ENCODE peak calls at places on chromosome 11, in seven cellular contexts. One of them, this sample, is unnamed.

GRCh38 chr11:117823294-117823940 is 1.1 kb downstream of the FXYD2 start:
- DNase-seq in H9: no peak
- DNase-seq in H1: no peak
- DNase-seq in IMR-90: no peak
- DNase-seq in mesendoderm: peak
- DNase-seq in trophoblast cell: no peak
- DNase-seq in neuronal stem cell: no peak
- DNase-seq in this sample: no peak

GRCh38 chr11:32334822-32335221 is 100.5 kb downstream of the WT1 start:
- DNase-seq in neuronal stem cell: no peak
- DNase-seq in H1: no peak
- DNase-seq in IMR-90: no peak
- DNase-seq in mesendoderm: peak
- DNase-seq in H9: peak
- DNase-seq in trophoblast cell: peak
- DNase-seq in this sample: no peak

GRCh38 chr11:108895579-108896480 is 231.0 kb downstream of the DDX10 start:
- DNase-seq in mesendoderm: peak
- DNase-seq in H1: no peak
- DNase-seq in trophoblast cell: no peak
- DNase-seq in H9: no peak
- DNase-seq in IMR-90: peak
- DNase-seq in neuronal stem cell: no peak
- DNase-seq in this sample: peak

GRCh38 chr11:8661036-8661435 is 21.4 kb downstream of the TRIM66 start:
- DNase-seq in H1: no peak
- DNase-seq in IMR-90: no peak
- DNase-seq in mesendoderm: no peak
- DNase-seq in H9: no peak
- DNase-seq in neuronal stem cell: no peak
- DNase-seq in trophoblast cell: no peak
- DNase-seq in this sample: no peak

GRCh38 chr11:41382927-41383326 is 76.5 kb downstream of the LRRC4C start:
- DNase-seq in H1: no peak
- DNase-seq in IMR-90: no peak
- DNase-seq in H9: no peak
- DNase-seq in trophoblast cell: no peak
- DNase-seq in neuronal stem cell: no peak
- DNase-seq in mesendoderm: peak
- DNase-seq in this sample: no peak

GRCh38 chr11:78080084-78080817 is 589 bp upstream of the NDUFC2 start:
- DNase-seq in IMR-90: no peak
- DNase-seq in neuronal stem cell: no peak
- DNase-seq in H9: no peak
- DNase-seq in mesendoderm: no peak
- DNase-seq in H1: no peak
- DNase-seq in trophoblast cell: no peak
- DNase-seq in this sample: no peak

GRCh38 chr11:75735181-75735845 is 17.7 kb downstream of the MOGAT2 start:
- DNase-seq in neuronal stem cell: no peak
- DNase-seq in IMR-90: no peak
- DNase-seq in trophoblast cell: no peak
- DNase-seq in H1: no peak
- DNase-seq in H9: no peak
- DNase-seq in mesendoderm: no peak
- DNase-seq in this sample: no peak

GRCh38 chr11:1928891-1929541 is 9.5 kb downstream of the TNNT3 start:
- DNase-seq in mesendoderm: no peak
- DNase-seq in IMR-90: no peak
- DNase-seq in neuronal stem cell: no peak
- DNase-seq in H1: no peak
- DNase-seq in H9: no peak
- DNase-seq in trophoblast cell: no peak
- DNase-seq in this sample: no peak

GRCh38 chr11:27718346-27718852 is 18.1 kb upstream of the BDNF start:
- DNase-seq in IMR-90: peak
- DNase-seq in H1: no peak
- DNase-seq in trophoblast cell: peak
- DNase-seq in H9: peak
- DNase-seq in neuronal stem cell: peak
- DNase-seq in mesendoderm: peak
- DNase-seq in this sample: peak

GRCh38 chr11:6799402-6799801 is at the start of gene OR6A2:
- DNase-seq in neuronal stem cell: no peak
- DNase-seq in mesendoderm: peak
- DNase-seq in trophoblast cell: no peak
- DNase-seq in H1: no peak
- DNase-seq in H9: no peak
- DNase-seq in IMR-90: peak
- DNase-seq in this sample: peak

GRCh38 chr11:86775342-86775741 is 25.0 kb upstream of the PRSS23 start:
- DNase-seq in neuronal stem cell: no peak
- DNase-seq in H9: no peak
- DNase-seq in H1: no peak
- DNase-seq in IMR-90: no peak
- DNase-seq in trophoblast cell: no peak
- DNase-seq in mesendoderm: no peak
- DNase-seq in this sample: no peak

GRCh38 chr11:111454561-111455192 is 57.5 kb downstream of the BTG4 start:
- DNase-seq in trophoblast cell: peak
- DNase-seq in neuronal stem cell: peak
- DNase-seq in H1: no peak
- DNase-seq in mesendoderm: peak
- DNase-seq in H9: peak
- DNase-seq in IMR-90: peak
- DNase-seq in this sample: peak

GRCh38 chr11:111942826-111943225 is 5.7 kb downstream of the DIXDC1 start:
- DNase-seq in neuronal stem cell: no peak
- DNase-seq in trophoblast cell: no peak
- DNase-seq in H1: no peak
- DNase-seq in mesendoderm: no peak
- DNase-seq in H9: no peak
- DNase-seq in IMR-90: peak
- DNase-seq in this sample: peak

GRCh38 chr11:690738-691633 is 4.0 kb downstream of the DEAF1 start:
- DNase-seq in H1: no peak
- DNase-seq in trophoblast cell: peak
- DNase-seq in mesendoderm: no peak
- DNase-seq in H9: no peak
- DNase-seq in IMR-90: no peak
- DNase-seq in neuronal stem cell: no peak
- DNase-seq in this sample: no peak

GRCh38 chr11:108322666-108323065 is 99.8 kb downstream of the ATM start:
- DNase-seq in trophoblast cell: no peak
- DNase-seq in IMR-90: no peak
- DNase-seq in neuronal stem cell: no peak
- DNase-seq in H9: no peak
- DNase-seq in mesendoderm: no peak
- DNase-seq in H1: no peak
- DNase-seq in this sample: no peak

GRCh38 chr11:59141673-59142460 is 789 bp upstream of the FAM111A start:
- DNase-seq in trophoblast cell: no peak
- DNase-seq in H9: no peak
- DNase-seq in mesendoderm: no peak
- DNase-seq in IMR-90: peak
- DNase-seq in H1: no peak
- DNase-seq in neuronal stem cell: no peak
- DNase-seq in this sample: no peak

GRCh38 chr11:64251986-64252837 is 882 bp downstream of the PLCB3 start:
- DNase-seq in trophoblast cell: peak
- DNase-seq in mesendoderm: peak
- DNase-seq in IMR-90: no peak
- DNase-seq in H9: no peak
- DNase-seq in neuronal stem cell: no peak
- DNase-seq in H1: no peak
- DNase-seq in this sample: peak

GRCh38 chr11:70112017-70112434 is 33.9 kb downstream of the ANO1 start:
- DNase-seq in IMR-90: no peak
- DNase-seq in trophoblast cell: peak
- DNase-seq in H1: no peak
- DNase-seq in H9: no peak
- DNase-seq in neuronal stem cell: no peak
- DNase-seq in mesendoderm: peak
- DNase-seq in this sample: peak

GRCh38 chr11:76560219-76560618 is 110.3 kb downstream of the LRRC32 start:
- DNase-seq in neuronal stem cell: no peak
- DNase-seq in H1: no peak
- DNase-seq in trophoblast cell: peak
- DNase-seq in IMR-90: no peak
- DNase-seq in H9: no peak
- DNase-seq in mesendoderm: no peak
- DNase-seq in this sample: peak

GRCh38 chr11:124798991-124799383 is 1.2 kb downstream of the MSANTD2 start:
- DNase-seq in H9: no peak
- DNase-seq in IMR-90: peak
- DNase-seq in trophoblast cell: peak
- DNase-seq in H1: no peak
- DNase-seq in neuronal stem cell: no peak
- DNase-seq in mesendoderm: peak
- DNase-seq in this sample: peak

GRCh38 chr11:10451399-10452116 is 3.5 kb upstream of the AMPD3 start:
- DNase-seq in trophoblast cell: no peak
- DNase-seq in mesendoderm: peak
- DNase-seq in H1: no peak
- DNase-seq in IMR-90: no peak
- DNase-seq in H9: no peak
- DNase-seq in neuronal stem cell: no peak
- DNase-seq in this sample: no peak

GRCh38 chr11:975824-976223 is 50.2 kb downstream of the AP2A2 start:
- DNase-seq in trophoblast cell: peak
- DNase-seq in mesendoderm: peak
- DNase-seq in H9: peak
- DNase-seq in H1: peak
- DNase-seq in neuronal stem cell: peak
- DNase-seq in IMR-90: peak
- DNase-seq in this sample: peak

GRCh38 chr11:62077136-62077535 is 46.7 kb upstream of the INCENP start:
- DNase-seq in neuronal stem cell: no peak
- DNase-seq in H1: no peak
- DNase-seq in H9: no peak
- DNase-seq in mesendoderm: no peak
- DNase-seq in IMR-90: peak
- DNase-seq in trophoblast cell: peak
- DNase-seq in this sample: peak

GRCh38 chr11:133343951-133344350 is 188.3 kb downstream of the OPCML start:
- DNase-seq in neuronal stem cell: no peak
- DNase-seq in trophoblast cell: no peak
- DNase-seq in IMR-90: no peak
- DNase-seq in mesendoderm: peak
- DNase-seq in H9: no peak
- DNase-seq in H1: no peak
- DNase-seq in this sample: no peak

DNA sequence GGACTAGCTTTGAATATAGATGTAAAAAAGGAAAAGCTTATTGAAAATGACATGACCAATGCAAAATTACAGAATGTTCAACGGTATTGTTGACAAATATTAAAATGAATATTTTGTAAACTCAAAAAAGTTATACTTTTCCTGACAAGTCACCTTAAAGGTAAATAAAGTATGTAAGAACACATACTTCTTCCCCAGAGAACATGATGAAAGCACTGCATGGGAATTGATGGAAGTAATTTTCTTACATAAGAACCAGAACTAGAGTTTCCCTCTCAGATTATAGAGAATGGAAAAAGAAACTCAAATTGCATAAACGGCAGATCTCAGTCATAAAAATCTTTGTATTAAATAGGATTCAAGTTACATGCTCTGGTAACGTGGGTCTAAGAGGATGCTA is at the start of gene OR4P4:
- DNase-seq in IMR-90: no peak
- DNase-seq in H9: no peak
- DNase-seq in H1: no peak
- DNase-seq in neuronal stem cell: no peak
- DNase-seq in mesendoderm: no peak
- DNase-seq in trophoblast cell: no peak
- DNase-seq in this sample: no peak
- H2BK5ac ChIP-seq in IMR-90: no peak
- H2BK5ac ChIP-seq in H9: no peak
- H2BK5ac ChIP-seq in H1: no peak
- H2BK5ac ChIP-seq in neuronal stem cell: no peak
- H2BK5ac ChIP-seq in mesendoderm: no peak
- H2BK5ac ChIP-seq in trophoblast cell: no peak
- H2BK5ac ChIP-seq in this sample: no peak

DNA sequence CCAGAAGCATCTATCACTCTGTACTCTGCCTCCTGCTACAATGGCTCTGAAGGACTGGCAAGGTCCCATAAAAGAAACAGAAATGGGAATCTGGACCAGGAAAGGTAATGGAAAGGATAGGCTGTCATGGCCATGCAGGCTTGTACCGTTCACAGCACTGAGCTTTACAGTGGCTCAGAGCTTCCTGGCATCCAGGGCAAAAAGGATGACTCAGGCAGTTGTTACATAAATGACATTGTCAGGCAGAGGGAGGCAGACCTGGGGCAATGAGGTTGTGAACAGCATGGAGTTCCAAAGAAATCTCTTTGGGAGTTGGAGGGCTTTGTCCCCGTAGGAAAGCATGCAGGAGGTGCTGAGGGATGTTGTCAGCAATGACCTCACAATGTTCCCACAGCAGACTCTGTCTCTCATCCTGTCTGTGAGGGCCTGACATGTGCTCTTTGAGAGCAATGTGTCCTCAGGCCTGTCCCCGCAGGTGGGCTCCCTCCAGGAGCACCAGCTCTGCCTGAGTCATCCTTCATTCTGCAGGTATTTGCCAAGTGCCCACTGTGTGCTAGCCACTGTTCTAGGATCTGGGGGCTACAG is 25.9 kb upstream of the PDE2A start:
- DNase-seq in trophoblast cell: no peak
- DNase-seq in H1: no peak
- DNase-seq in H9: no peak
- DNase-seq in IMR-90: peak
- DNase-seq in mesendoderm: peak
- DNase-seq in neuronal stem cell: no peak
- DNase-seq in this sample: peak
- H2BK5ac ChIP-seq in trophoblast cell: no peak
- H2BK5ac ChIP-seq in H1: no peak
- H2BK5ac ChIP-seq in H9: no peak
- H2BK5ac ChIP-seq in IMR-90: no peak
- H2BK5ac ChIP-seq in mesendoderm: no peak
- H2BK5ac ChIP-seq in neuronal stem cell: no peak
- H2BK5ac ChIP-seq in this sample: no peak

DNA sequence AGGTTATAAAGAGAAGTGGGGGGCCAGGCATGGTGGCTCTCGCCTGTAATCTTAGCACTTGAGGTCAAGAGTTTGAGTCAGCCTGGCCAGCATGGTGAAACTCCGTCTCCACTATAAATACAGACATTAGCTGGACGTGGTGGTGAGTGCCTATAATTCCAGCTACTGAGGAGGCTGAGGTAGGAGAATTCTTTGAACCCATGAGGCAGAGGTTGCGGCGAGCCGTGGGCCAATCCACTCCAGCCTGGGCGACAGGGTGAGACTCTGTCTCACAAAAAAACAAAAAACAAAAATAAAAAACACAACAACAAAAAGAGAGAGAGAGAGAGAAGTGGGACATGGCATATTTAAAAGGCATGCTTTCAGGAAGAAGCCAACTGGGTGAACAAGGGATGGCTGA is 80.1 kb upstream of the CARD18 start:
- DNase-seq in mesendoderm: no peak
- DNase-seq in H1: no peak
- DNase-seq in H9: no peak
- DNase-seq in IMR-90: no peak
- DNase-seq in neuronal stem cell: no peak
- DNase-seq in trophoblast cell: no peak
- DNase-seq in this sample: no peak
- H2BK5ac ChIP-seq in mesendoderm: no peak
- H2BK5ac ChIP-seq in H1: no peak
- H2BK5ac ChIP-seq in H9: no peak
- H2BK5ac ChIP-seq in IMR-90: no peak
- H2BK5ac ChIP-seq in neuronal stem cell: no peak
- H2BK5ac ChIP-seq in trophoblast cell: no peak
- H2BK5ac ChIP-seq in this sample: no peak

GRCh38 chr11:122170815-122171475 is 54.9 kb upstream of the BLID start:
- DNase-seq in H9: no peak
- DNase-seq in IMR-90: peak
- DNase-seq in H1: no peak
- DNase-seq in mesendoderm: no peak
- DNase-seq in neuronal stem cell: no peak
- DNase-seq in trophoblast cell: no peak
- DNase-seq in this sample: peak
- H2BK5ac ChIP-seq in H9: no peak
- H2BK5ac ChIP-seq in IMR-90: peak
- H2BK5ac ChIP-seq in H1: no peak
- H2BK5ac ChIP-seq in mesendoderm: no peak
- H2BK5ac ChIP-seq in neuronal stem cell: no peak
- H2BK5ac ChIP-seq in trophoblast cell: no peak
- H2BK5ac ChIP-seq in this sample: no peak